ENCODE peak calls at places on chromosomes 4 and X, in six cellular contexts. P is body of pancreas, Y is choroid plexus epithelial cell, M is breast epithelium, F is HL-60, H is stomach. R is an unnamed sample.

GRCh38 chr4:147928400-147928799 is 196.5 kb downstream of the ARHGAP10 start:
- DNase-seq in P (no peak), Y (peak; percentile 30), M (no peak), F (no peak), H (no peak), R (no peak)

GRCh38 chrX:40108959-40109287 is 11.2 kb upstream of the BCOR start:
- DNase-seq in P (peak; percentile 85), Y (peak; percentile 83), M (peak; percentile 70), F (peak; percentile 61), H (peak; percentile 82), R (peak; percentile 57)

GRCh38 chr4:172007889-172008288 is 194.7 kb downstream of the GALNTL6 start:
- DNase-seq in P (no peak), Y (no peak), M (no peak), F (no peak), H (no peak), R (no peak)

GRCh38 chr4:61397174-61397573 is 197.0 kb downstream of the ADGRL3 start:
- DNase-seq in P (no peak), Y (peak; percentile 26), M (no peak), F (peak; percentile 26), H (no peak), R (no peak)

GRCh38 chrX:16699389-16699788 is 13.1 kb downstream of the CTPS2 start:
- DNase-seq in P (no peak), Y (no peak), M (no peak), F (no peak), H (no peak), R (no peak)

GRCh38 chr4:40909363-40909876 is 159.7 kb downstream of the NSUN7 start:
- DNase-seq in P (no peak), Y (peak; percentile 74), M (no peak), F (no peak), H (no peak), R (no peak)

GRCh38 chr4:8353912-8354453 is 84.4 kb downstream of the HTRA3 start:
- DNase-seq in P (peak; percentile 22), Y (peak; percentile 84), M (no peak), F (no peak), H (no peak), R (no peak)

GRCh38 chr4:69689530-69690111 is 36.6 kb upstream of the UGT2A1 start:
- DNase-seq in P (peak; percentile 13), Y (peak; percentile 72), M (no peak), F (no peak), H (no peak), R (no peak)

GRCh38 chr4:140252742-140253555 is 99.0 kb upstream of the MAML3 start:
- DNase-seq in P (peak; percentile 71), Y (peak; percentile 61), M (peak; percentile 72), F (peak; percentile 46), H (peak; percentile 74), R (peak; percentile 77)

GRCh38 chrX:12719837-12720236 is 71.4 kb upstream of the PRPS2 start:
- DNase-seq in P (no peak), Y (no peak), M (no peak), F (no peak), H (no peak), R (no peak)

GRCh38 chrX:13468096-13468495 is 101.3 kb upstream of the EGFL6 start:
- DNase-seq in P (no peak), Y (no peak), M (no peak), F (no peak), H (no peak), R (no peak)

GRCh38 chr4:7474320-7474719 is 39.6 kb upstream of the PSAPL1 start:
- DNase-seq in P (no peak), Y (no peak), M (no peak), F (no peak), H (no peak), R (no peak)

GRCh38 chrX:131614241-131614640 is 70.4 kb downstream of the OR13H1 start:
- DNase-seq in P (no peak), Y (no peak), M (no peak), F (no peak), H (no peak), R (no peak)

GRCh38 chrX:72005046-72005445 is 94.4 kb downstream of the NHSL2 start:
- DNase-seq in P (no peak), Y (no peak), M (no peak), F (no peak), H (no peak), R (no peak)

GRCh38 chr4:86594559-86595425 is 677 bp downstream of the PTPN13 start:
- DNase-seq in P (peak; percentile 45), Y (peak; percentile 82), M (no peak), F (peak; percentile 23), H (peak; percentile 32), R (peak; percentile 47)

GRCh38 chr4:119962631-119963030 is 104.0 kb downstream of the MAD2L1 start:
- DNase-seq in P (no peak), Y (no peak), M (no peak), F (no peak), H (no peak), R (no peak)

GRCh38 chr4:27684501-27685077 is 823.9 kb downstream of the STIM2 start:
- DNase-seq in P (peak; percentile 65), Y (peak; percentile 71), M (peak; percentile 52), F (peak; percentile 45), H (peak; percentile 57), R (peak; percentile 69)

GRCh38 chr4:145177906-145178538 is 2.4 kb downstream of the OTUD4 start:
- DNase-seq in P (peak; percentile 26), Y (peak; percentile 26), M (no peak), F (peak; percentile 65), H (no peak), R (no peak)

GRCh38 chrX:20144491-20144890 is 2.9 kb upstream of the EIF1AX start:
- DNase-seq in P (no peak), Y (peak; percentile 40), M (no peak), F (no peak), H (no peak), R (no peak)

GRCh38 chr4:7052923-7053715 is 9.9 kb downstream of the TADA2B start:
- DNase-seq in P (peak; percentile 35), Y (no peak), M (no peak), F (peak; percentile 96), H (peak; percentile 46), R (no peak)

GRCh38 chrX:15908891-15909290 is 54.3 kb upstream of the AP1S2 start:
- DNase-seq in P (no peak), Y (no peak), M (no peak), F (no peak), H (no peak), R (no peak)

GRCh38 chr4:71255966-71256365 is 82.9 kb upstream of the SLC4A4 start:
- DNase-seq in P (no peak), Y (no peak), M (no peak), F (no peak), H (no peak), R (no peak)

GRCh38 chrX:30489323-30489722 is 88.2 kb downstream of the TASL start:
- DNase-seq in P (no peak), Y (no peak), M (no peak), F (peak; percentile 8), H (no peak), R (no peak)

GRCh38 chrX:8971116-8971515 is 62.8 kb downstream of the FAM9B start:
- DNase-seq in P (no peak), Y (peak; percentile 77), M (no peak), F (peak; percentile 23), H (no peak), R (no peak)

GRCh38 chr4:77156912-77157858 is at the start of gene CCNG2:
- DNase-seq in P (peak; percentile 88), Y (peak; percentile 96), M (peak; percentile 85), F (peak; percentile 25), H (peak; percentile 84), R (peak; percentile 83)

GRCh38 chr4:185921583-185922555 is 109.9 kb upstream of the SORBS2 start:
- DNase-seq in P (no peak), Y (peak; percentile 70), M (no peak), F (no peak), H (no peak), R (no peak)
- H3K4me3 ChIP-seq in P (no peak overlapping the region), Y (no peak overlapping the region), M (no peak overlapping the region), F (no peak overlapping the region), H (no peak overlapping the region), R (no peak overlapping the region)

GRCh38 chr4:122224348-122224747 is 72.2 kb downstream of the BLTP1 start:
- DNase-seq in P (no peak), Y (peak; percentile 48), M (no peak), F (no peak), H (no peak), R (no peak)
- TF ChIP-seq CTCF in P (no peak), Y (peak; percentile 50), M (no peak), F (no peak), H (no peak), R (peak; percentile 26)

DNA sequence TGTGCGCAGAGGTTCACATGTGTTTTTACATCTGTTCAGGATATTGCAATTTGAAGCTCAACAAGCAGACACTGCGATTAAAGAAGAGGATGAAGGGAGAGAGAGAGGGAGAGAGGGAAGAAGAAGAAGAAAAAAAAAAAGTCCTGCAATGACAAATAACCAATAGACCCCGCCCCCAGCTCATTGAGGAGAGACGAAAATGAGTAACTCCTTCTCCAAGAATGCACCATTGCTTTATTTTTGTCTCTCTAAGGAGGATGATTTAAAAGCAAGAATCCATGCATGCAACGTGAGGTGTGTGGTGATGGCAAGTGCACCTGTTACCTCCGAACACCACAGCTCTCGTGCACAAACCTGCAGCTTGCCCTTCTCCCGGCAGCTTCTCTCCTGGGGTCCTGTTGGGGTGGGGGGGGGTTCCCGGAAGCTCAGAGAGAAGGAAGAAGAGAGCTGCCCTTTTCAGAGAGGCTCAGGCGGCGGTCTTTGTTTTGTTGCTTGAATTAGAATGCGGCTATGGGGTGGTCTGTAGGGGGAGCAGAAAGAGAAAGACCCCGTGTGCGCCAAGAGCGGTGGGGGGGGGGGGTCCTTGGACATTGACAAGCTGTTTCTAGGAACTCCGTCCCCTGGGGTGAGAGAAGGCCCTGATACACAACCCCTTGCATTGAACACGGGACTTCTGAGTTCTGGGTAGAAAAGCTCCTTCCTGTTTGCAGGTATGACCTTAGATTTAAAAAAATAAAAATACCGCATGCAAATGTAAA is 100.7 kb downstream of the CRLF2 start:
- DNase-seq in P (no peak), Y (no peak), M (no peak), F (no peak), H (no peak), R (no peak)
- H3K4me3 ChIP-seq in P (no peak overlapping the region), Y (no peak overlapping the region), M (no peak overlapping the region), F (no peak overlapping the region), H (no peak overlapping the region), R (no peak overlapping the region)

GRCh38 chr4:54082168-54082567 is 17.8 kb upstream of the CHIC2 start:
- DNase-seq in P (no peak), Y (peak; percentile 98), M (no peak), F (no peak), H (peak; percentile 46), R (no peak)
- TF ChIP-seq CTCF in P (no peak), Y (no peak), M (no peak), F (no peak), H (no peak), R (no peak)

R was measured in dorsolateral prefrontal cortex.